ENCODE peak calls at places on chromosomes 13 and 19, in six cellular contexts. R is mesendoderm, G is fibroblast of lung, P is astrocyte, H is PC-9, O is GM23248. U is an unnamed sample.

GRCh38 chr13:99998261-99998660 is 16.7 kb downstream of the ZIC2 start:
- DNase-seq in R (no peak), G (no peak), P (no peak), H (no peak), O (no peak), U (no peak)

GRCh38 chr19:49973987-49974386 is 13.0 kb upstream of the SIGLEC11 start:
- DNase-seq in R (no peak), G (no peak), P (no peak), H (no peak), O (no peak), U (no peak)

GRCh38 chr19:45115809-45116615 is 23.0 kb downstream of the PPP1R37 start:
- DNase-seq in R (no peak), G (no peak), P (no peak), H (no peak), O (no peak), U (no peak)

GRCh38 chr13:49240017-49240416 is 7.7 kb upstream of the CDADC1 start:
- DNase-seq in R (peak; percentile 39), G (peak; percentile 60), P (peak; percentile 23), H (no peak), O (peak; percentile 76), U (peak; percentile 32)

GRCh38 chr13:109724603-109725002 is 61.8 kb downstream of the IRS2 start:
- DNase-seq in R (no peak), G (no peak), P (no peak), H (no peak), O (no peak), U (no peak)

GRCh38 chr19:51066393-51066792 is 1.5 kb upstream of the KLK13 start:
- DNase-seq in R (no peak), G (no peak), P (no peak), H (no peak), O (no peak), U (no peak)

GRCh38 chr13:99687728-99688397 is 186.6 kb downstream of the TM9SF2 start:
- DNase-seq in R (peak; percentile 98), G (no peak), P (peak; percentile 52), H (no peak), O (no peak), U (no peak)

GRCh38 chr13:39306639-39307589 is 268.7 kb downstream of the NHLRC3 start:
- DNase-seq in R (no peak), G (no peak), P (no peak), H (no peak), O (no peak), U (no peak)

GRCh38 chr13:30791354-30791921 is 56.1 kb downstream of the ALOX5AP start:
- DNase-seq in R (no peak), G (peak; percentile 39), P (peak; percentile 39), H (no peak), O (peak; percentile 46), U (no peak)

GRCh38 chr13:99327133-99327532 is 19.9 kb upstream of the GPR183 start:
- DNase-seq in R (no peak), G (no peak), P (no peak), H (no peak), O (no peak), U (no peak)

GRCh38 chr13:112819111-112819510 is 129.3 kb downstream of the ATP11A start:
- DNase-seq in R (no peak), G (no peak), P (no peak), H (no peak), O (no peak), U (no peak)

GRCh38 chr19:16041571-16042386 is 34.5 kb upstream of the TPM4 start:
- DNase-seq in R (peak; percentile 81), G (peak; percentile 69), P (peak; percentile 17), H (peak; percentile 63), O (peak; percentile 86), U (peak; percentile 85)

GRCh38 chr19:4639531-4640246 is 373 bp downstream of the TNFAIP8L1 start:
- DNase-seq in R (no peak), G (no peak), P (no peak), H (no peak), O (no peak), U (peak; percentile 47)

GRCh38 chr19:34484328-34484727 is 2.8 kb downstream of the WTIP start:
- DNase-seq in R (no peak), G (no peak), P (no peak), H (no peak), O (no peak), U (no peak)

GRCh38 chr13:113183450-113184129 is 24.9 kb downstream of the PCID2 start:
- DNase-seq in R (no peak), G (no peak), P (no peak), H (no peak), O (no peak), U (no peak)

GRCh38 chr13:81562598-81562997 is 1221.7 kb upstream of the SPRY2 start:
- DNase-seq in R (no peak), G (no peak), P (no peak), H (no peak), O (no peak), U (no peak)

GRCh38 chr19:45676851-45677263 is 8.8 kb downstream of the GIPR start:
- DNase-seq in R (peak; percentile 21), G (no peak), P (no peak), H (peak; percentile 43), O (no peak), U (peak; percentile 49)

GRCh38 chr19:36010402-36010801 is 1.8 kb upstream of the SYNE4 start:
- DNase-seq in R (no peak), G (no peak), P (no peak), H (no peak), O (no peak), U (no peak)

GRCh38 chr13:26017932-26018690 is 33.7 kb downstream of the SHISA2 start:
- DNase-seq in R (no peak), G (no peak), P (peak; percentile 35), H (no peak), O (peak; percentile 26), U (no peak)

GRCh38 chr19:19750131-19750841 is 17.4 kb upstream of the ZNF14 start:
- DNase-seq in R (no peak), G (no peak), P (no peak), H (no peak), O (no peak), U (no peak)

GRCh38 chr19:5693195-5694166 is 3.4 kb downstream of the RPL36 start:
- DNase-seq in R (no peak), G (no peak), P (no peak), H (no peak), O (no peak), U (peak; percentile 10)

GRCh38 chr13:108915095-108915633 is 285.8 kb downstream of the MYO16 start:
- DNase-seq in R (peak; percentile 37), G (peak; percentile 67), P (peak; percentile 22), H (peak; percentile 53), O (peak; percentile 68), U (peak; percentile 59)

GRCh38 chr19:55369651-55370304 is 485 bp downstream of the IL11 start:
- DNase-seq in R (peak; percentile 92), G (peak; percentile 58), P (peak; percentile 68), H (no peak), O (peak; percentile 95), U (peak; percentile 68)

GRCh38 chr13:50527612-50528509 is 315.6 kb downstream of the DLEU7 start:
- DNase-seq in R (no peak), G (no peak), P (no peak), H (no peak), O (peak; percentile 25), U (no peak)

DNA sequence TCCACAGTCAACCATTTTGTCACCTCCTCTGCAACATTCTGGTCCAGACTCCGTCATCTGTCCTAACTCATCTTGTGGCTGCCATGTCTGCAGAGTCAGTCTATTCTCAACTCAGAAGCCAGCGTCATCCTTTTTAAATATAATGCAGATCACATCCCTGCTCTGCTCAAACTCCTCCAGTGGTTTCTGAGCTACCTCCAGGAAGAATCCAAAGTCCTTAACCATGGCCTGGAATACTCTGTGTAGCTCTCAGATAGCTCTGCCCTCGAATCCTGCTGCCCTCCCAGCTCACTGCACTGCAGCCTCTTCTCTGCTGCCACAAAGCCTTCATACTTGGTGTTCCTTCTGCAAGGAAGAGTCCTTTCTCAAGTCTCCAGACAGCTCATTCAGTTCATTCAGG is 190.8 kb downstream of the FOXO1 start:
- DNase-seq in R (no peak), G (no peak), P (no peak), H (no peak), O (no peak), U (no peak)
- H3K4me1 ChIP-seq in R (peaks cover 3% of the 10 kb centered on the region), G (no peaks in the 10 kb centered on the region), P (peaks cover 13% of the 10 kb centered on the region), H (no peaks in the 10 kb centered on the region), O (peaks cover 10% of the 10 kb centered on the region), U (peaks cover 13% of the 10 kb centered on the region)

GRCh38 chr19:14437578-14438140 is 4.6 kb downstream of the PKN1 start:
- DNase-seq in R (peak; percentile 34), G (no peak), P (no peak), H (no peak), O (no peak), U (no peak)
- H3K79me2 ChIP-seq in R (no peaks in the 10 kb centered on the region), G (peaks cover 37% of the 10 kb centered on the region), P (peaks cover 32% of the 10 kb centered on the region), H (peaks cover 68% of the 10 kb centered on the region), O (peaks cover 72% of the 10 kb centered on the region), U (peaks cover 61% of the 10 kb centered on the region)

DNA sequence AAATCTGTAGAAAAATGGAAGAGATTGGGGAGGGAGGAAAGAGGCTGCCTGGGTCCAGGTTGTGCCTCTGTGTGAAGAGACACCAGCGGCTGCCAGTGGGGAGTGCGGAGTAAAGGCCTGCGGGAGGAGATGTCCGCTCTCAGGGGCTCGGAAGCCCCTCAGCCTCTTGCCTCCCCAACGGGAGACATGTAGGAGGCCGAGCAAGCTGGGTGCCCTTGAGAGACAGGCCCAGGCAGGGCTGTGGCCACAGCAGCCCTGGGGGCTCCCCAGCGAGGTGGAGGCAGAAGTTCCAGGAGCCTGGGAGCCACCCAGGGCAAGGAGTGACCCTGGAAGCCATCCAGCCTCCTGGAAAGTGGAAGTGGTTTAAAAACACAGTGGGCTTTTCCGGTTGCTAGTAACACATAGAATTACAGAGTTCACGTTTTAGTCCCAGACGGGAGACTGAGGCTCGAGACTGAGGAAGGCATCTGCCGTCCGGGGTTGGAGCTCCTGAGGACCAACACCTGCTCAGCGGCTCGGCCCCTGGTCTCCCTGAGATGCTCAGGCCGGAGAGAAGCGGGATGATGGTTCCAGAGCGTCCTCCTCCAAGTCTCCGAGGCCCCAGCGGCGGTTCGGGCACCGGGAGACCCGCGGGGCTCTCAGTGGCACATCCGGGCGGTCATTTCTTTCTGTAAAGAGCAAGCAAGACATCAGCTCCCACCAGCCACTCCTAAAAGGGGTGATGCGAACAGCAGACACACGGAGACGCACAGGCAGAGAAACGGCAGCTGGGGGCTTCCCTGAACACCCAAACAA is 21.9 kb upstream of the MKNK2 start:
- DNase-seq in R (no peak), G (no peak), P (no peak), H (no peak), O (no peak), U (no peak)
- H3K36me3 ChIP-seq in R (no peaks in the 10 kb centered on the region), G (peaks cover 21% of the 10 kb centered on the region), P (peaks cover 10% of the 10 kb centered on the region), H (no peaks in the 10 kb centered on the region), O (peaks cover 35% of the 10 kb centered on the region), U (no peaks in the 10 kb centered on the region)

GRCh38 chr19:33283578-33283977 is 18.8 kb downstream of the CEBPA start:
- DNase-seq in R (no peak), G (no peak), P (no peak), H (no peak), O (no peak), U (no peak)
- H3K4me1 ChIP-seq in R (no peaks in the 10 kb centered on the region), G (no peaks in the 10 kb centered on the region), P (no peaks in the 10 kb centered on the region), H (no peaks in the 10 kb centered on the region), O (no peaks in the 10 kb centered on the region), U (peaks cover 38% of the 10 kb centered on the region)

U was measured in hepatocyte.